ENCODE peak calls at places on chromosomes 1 and 21, in ten cellular contexts. E is effector memory CD4-positive, alpha-beta T cell; X is AG20443; N is lower lobe of right lung; P is sigmoid colon; V is D341Med; W is T-cell; R is T-helper 17 cell; O is smooth muscle cell of the brain vasculature; A is COLO829. Q is an unnamed sample.

GRCh38 chr1:55035904-55036303 is 3.4 kb upstream of the PCSK9 start:
- DNase-seq in N (no peak), W (no peak), R (no peak), P (no peak), A (no peak), V (no peak), O (no peak), E (no peak), X (no peak), Q (no peak)

GRCh38 chr1:158155673-158156072 is 25.0 kb upstream of the CD1D start:
- DNase-seq in X (no peak), E (no peak), A (no peak), P (no peak), R (no peak), N (no peak), V (no peak), W (no peak), O (no peak), Q (no peak)

GRCh38 chr1:175338447-175339135 is 146.0 kb upstream of the KIAA0040 start:
- DNase-seq in O (no peak), N (no peak), X (no peak), P (no peak), V (peak), E (peak), A (no peak), W (peak), R (peak), Q (peak)

GRCh38 chr21:41171210-41171609 is 3.2 kb downstream of the BACE2 start:
- DNase-seq in P (peak), O (no peak), R (no peak), X (no peak), W (no peak), V (no peak), N (peak), E (no peak), A (peak), Q (no peak)

GRCh38 chr1:21261551-21262281 is 28.5 kb downstream of the ECE1 start:
- DNase-seq in O (no peak), W (no peak), E (no peak), X (peak), N (peak), A (peak), V (no peak), R (no peak), P (peak), Q (no peak)

GRCh38 chr1:6591222-6591621 is 11.4 kb downstream of the ZBTB48 start:
- DNase-seq in A (no peak), W (no peak), N (peak), X (no peak), E (no peak), P (no peak), R (no peak), V (no peak), O (no peak), Q (no peak)

GRCh38 chr1:96521994-96522760 is 199.4 kb upstream of the PTBP2 start:
- DNase-seq in X (no peak), O (no peak), E (no peak), P (no peak), N (no peak), V (no peak), W (no peak), A (peak), R (no peak), Q (no peak)

GRCh38 chr1:2003564-2004131 is at the start of gene CFAP74:
- DNase-seq in P (no peak), E (no peak), W (no peak), O (no peak), X (peak), A (no peak), V (peak), R (no peak), N (no peak), Q (no peak)

GRCh38 chr1:228007054-228007800 is 429 bp downstream of the WNT3A start:
- DNase-seq in W (no peak), N (no peak), O (no peak), A (no peak), R (no peak), V (peak), X (peak), E (no peak), P (peak), Q (no peak)

GRCh38 chr1:117466761-117467160 is 99.5 kb downstream of the MAN1A2 start:
- DNase-seq in X (peak), A (no peak), V (no peak), W (no peak), R (no peak), N (no peak), E (no peak), P (no peak), O (no peak), Q (no peak)

GRCh38 chr1:58165073-58165472 is 381.5 kb downstream of the OMA1 start:
- DNase-seq in O (no peak), N (no peak), E (no peak), X (no peak), R (no peak), V (no peak), P (no peak), W (no peak), A (no peak), Q (no peak)

GRCh38 chr1:212098340-212098739 is 62.8 kb downstream of the DTL start:
- DNase-seq in R (no peak), N (no peak), V (no peak), P (no peak), W (no peak), A (no peak), E (no peak), X (no peak), O (no peak), Q (no peak)

GRCh38 chr1:11227106-11228077 is 35.0 kb downstream of the MTOR start:
- DNase-seq in P (no peak), W (no peak), X (no peak), O (no peak), V (no peak), E (no peak), A (no peak), R (no peak), N (no peak), Q (no peak)

GRCh38 chr1:182295697-182296096 is 95.9 kb downstream of the GLUL start:
- DNase-seq in R (no peak), A (no peak), P (no peak), E (no peak), V (no peak), X (no peak), W (no peak), N (no peak), O (no peak), Q (no peak)

GRCh38 chr1:219433471-219434131 is 179.3 kb downstream of the ZC3H11B start:
- DNase-seq in X (no peak), W (no peak), R (no peak), N (no peak), V (no peak), P (no peak), A (no peak), O (no peak), E (no peak), Q (no peak)

GRCh38 chr1:41160498-41161110 is 81.5 kb downstream of the SCMH1 start:
- DNase-seq in P (no peak), N (no peak), O (no peak), E (no peak), X (no peak), A (no peak), V (no peak), R (no peak), W (no peak), Q (no peak)

GRCh38 chr1:24284156-24284471 is 35.0 kb upstream of the GRHL3 start:
- DNase-seq in R (no peak), A (no peak), P (no peak), X (no peak), W (no peak), N (no peak), V (no peak), O (no peak), E (no peak), Q (no peak)

GRCh38 chr1:14598498-14599172 is at the start of gene KAZN:
- DNase-seq in N (peak), X (peak), P (peak), A (no peak), E (no peak), R (no peak), O (no peak), W (no peak), V (peak), Q (no peak)

GRCh38 chr1:186617860-186618780 is 62.1 kb downstream of the PTGS2 start:
- DNase-seq in V (no peak), W (peak), E (no peak), O (no peak), N (peak), R (no peak), A (peak), X (peak), P (peak), Q (peak)

GRCh38 chr1:174534789-174535188 is 87.0 kb downstream of the GPR52 start:
- DNase-seq in R (no peak), P (no peak), N (no peak), E (no peak), V (no peak), X (no peak), A (no peak), O (no peak), W (no peak), Q (no peak)

GRCh38 chr1:178566187-178566586 is 53.3 kb downstream of the TEX35 start:
- DNase-seq in P (no peak), W (no peak), X (no peak), V (no peak), N (no peak), O (no peak), R (no peak), A (no peak), E (no peak), Q (no peak)

GRCh38 chr1:29963946-29964345 is 727.6 kb downstream of the PTPRU start:
- DNase-seq in N (no peak), V (no peak), X (no peak), W (no peak), P (peak), O (no peak), E (no peak), A (no peak), R (no peak), Q (no peak)

GRCh38 chr1:226710501-226710900 is 28.6 kb downstream of the ITPKB start:
- DNase-seq in P (no peak), A (no peak), W (no peak), X (no peak), V (no peak), R (no peak), O (no peak), E (no peak), N (no peak), Q (no peak)

GRCh38 chr1:109719337-109719837 is 7.3 kb downstream of the GSTM5 start:
- DNase-seq in E (no peak), A (no peak), P (no peak), W (no peak), O (no peak), R (no peak), X (peak), V (no peak), N (no peak), Q (no peak)

GRCh38 chr1:197029749-197030148 is 37.3 kb downstream of the F13B start:
- DNase-seq in E (no peak), V (no peak), W (no peak), O (no peak), N (no peak), X (peak), A (no peak), P (no peak), R (no peak), Q (no peak)